ENCODE peak calls at places on chromosome 11, in ten cellular contexts. One of them, this sample, is unnamed.

GRCh38 chr11:40188848-40189247 is 1270.6 kb downstream of the LRRC4C start:
- DNase-seq in GM06990: no peak
- DNase-seq in anterior cingulate cortex: no peak
- DNase-seq in activated T-cell treated with anti-CD3 and anti-CD28 coated beads for 48 hours: no peak
- DNase-seq in hippocampal formation: no peak
- DNase-seq in mammary epithelial cell: no peak
- DNase-seq in foreskin fibroblast: no peak
- DNase-seq in stromal cell of bone marrow: no peak
- DNase-seq in neural crest cell: no peak
- DNase-seq in activated CD4-positive, alpha-beta memory T cell treated with anti-CD3 and anti-CD28 coated beads for 36 hours: no peak
- DNase-seq in this sample: no peak

GRCh38 chr11:61917357-61918109 is at the start of gene RAB3IL1:
- DNase-seq in GM06990: no peak
- DNase-seq in anterior cingulate cortex: no peak
- DNase-seq in activated T-cell treated with anti-CD3 and anti-CD28 coated beads for 48 hours: no peak
- DNase-seq in hippocampal formation: peak
- DNase-seq in mammary epithelial cell: no peak
- DNase-seq in foreskin fibroblast: peak
- DNase-seq in stromal cell of bone marrow: no peak
- DNase-seq in neural crest cell: peak
- DNase-seq in activated CD4-positive, alpha-beta memory T cell treated with anti-CD3 and anti-CD28 coated beads for 36 hours: no peak
- DNase-seq in this sample: peak

GRCh38 chr11:80024119-80024518 is 583.3 kb upstream of the TENM4 start:
- DNase-seq in GM06990: no peak
- DNase-seq in anterior cingulate cortex: no peak
- DNase-seq in activated T-cell treated with anti-CD3 and anti-CD28 coated beads for 48 hours: no peak
- DNase-seq in hippocampal formation: no peak
- DNase-seq in mammary epithelial cell: no peak
- DNase-seq in foreskin fibroblast: no peak
- DNase-seq in stromal cell of bone marrow: no peak
- DNase-seq in neural crest cell: no peak
- DNase-seq in activated CD4-positive, alpha-beta memory T cell treated with anti-CD3 and anti-CD28 coated beads for 36 hours: no peak
- DNase-seq in this sample: no peak

GRCh38 chr11:2446590-2447252 is 1.9 kb downstream of the KCNQ1 start:
- DNase-seq in GM06990: no peak
- DNase-seq in anterior cingulate cortex: no peak
- DNase-seq in activated T-cell treated with anti-CD3 and anti-CD28 coated beads for 48 hours: no peak
- DNase-seq in hippocampal formation: no peak
- DNase-seq in mammary epithelial cell: no peak
- DNase-seq in foreskin fibroblast: no peak
- DNase-seq in stromal cell of bone marrow: no peak
- DNase-seq in neural crest cell: no peak
- DNase-seq in activated CD4-positive, alpha-beta memory T cell treated with anti-CD3 and anti-CD28 coated beads for 36 hours: peak
- DNase-seq in this sample: no peak

GRCh38 chr11:58006940-58007339 is 16.7 kb upstream of the OR9Q1 start:
- DNase-seq in GM06990: no peak
- DNase-seq in anterior cingulate cortex: no peak
- DNase-seq in activated T-cell treated with anti-CD3 and anti-CD28 coated beads for 48 hours: no peak
- DNase-seq in hippocampal formation: no peak
- DNase-seq in mammary epithelial cell: peak
- DNase-seq in foreskin fibroblast: no peak
- DNase-seq in stromal cell of bone marrow: peak
- DNase-seq in neural crest cell: no peak
- DNase-seq in activated CD4-positive, alpha-beta memory T cell treated with anti-CD3 and anti-CD28 coated beads for 36 hours: no peak
- DNase-seq in this sample: no peak

GRCh38 chr11:46615756-46616155 is 1.3 kb downstream of the HARBI1 start:
- DNase-seq in GM06990: no peak
- DNase-seq in anterior cingulate cortex: no peak
- DNase-seq in activated T-cell treated with anti-CD3 and anti-CD28 coated beads for 48 hours: no peak
- DNase-seq in hippocampal formation: no peak
- DNase-seq in mammary epithelial cell: no peak
- DNase-seq in foreskin fibroblast: peak
- DNase-seq in stromal cell of bone marrow: no peak
- DNase-seq in neural crest cell: no peak
- DNase-seq in activated CD4-positive, alpha-beta memory T cell treated with anti-CD3 and anti-CD28 coated beads for 36 hours: no peak
- DNase-seq in this sample: no peak

GRCh38 chr11:116823031-116823843 is at the start of gene APOA4:
- DNase-seq in GM06990: no peak
- DNase-seq in anterior cingulate cortex: no peak
- DNase-seq in activated T-cell treated with anti-CD3 and anti-CD28 coated beads for 48 hours: no peak
- DNase-seq in hippocampal formation: no peak
- DNase-seq in mammary epithelial cell: no peak
- DNase-seq in foreskin fibroblast: no peak
- DNase-seq in stromal cell of bone marrow: no peak
- DNase-seq in neural crest cell: no peak
- DNase-seq in activated CD4-positive, alpha-beta memory T cell treated with anti-CD3 and anti-CD28 coated beads for 36 hours: no peak
- DNase-seq in this sample: no peak

GRCh38 chr11:46361283-46362145 is 14.3 kb downstream of the DGKZ start:
- DNase-seq in GM06990: peak
- DNase-seq in anterior cingulate cortex: no peak
- DNase-seq in activated T-cell treated with anti-CD3 and anti-CD28 coated beads for 48 hours: no peak
- DNase-seq in hippocampal formation: peak
- DNase-seq in mammary epithelial cell: no peak
- DNase-seq in foreskin fibroblast: peak
- DNase-seq in stromal cell of bone marrow: no peak
- DNase-seq in neural crest cell: no peak
- DNase-seq in activated CD4-positive, alpha-beta memory T cell treated with anti-CD3 and anti-CD28 coated beads for 36 hours: peak
- DNase-seq in this sample: no peak

GRCh38 chr11:92707173-92707619 is 262.3 kb upstream of the MTNR1B start:
- DNase-seq in GM06990: no peak
- DNase-seq in anterior cingulate cortex: no peak
- DNase-seq in activated T-cell treated with anti-CD3 and anti-CD28 coated beads for 48 hours: no peak
- DNase-seq in hippocampal formation: no peak
- DNase-seq in mammary epithelial cell: peak
- DNase-seq in foreskin fibroblast: no peak
- DNase-seq in stromal cell of bone marrow: peak
- DNase-seq in neural crest cell: no peak
- DNase-seq in activated CD4-positive, alpha-beta memory T cell treated with anti-CD3 and anti-CD28 coated beads for 36 hours: no peak
- DNase-seq in this sample: no peak

GRCh38 chr11:70511345-70511744 is 113.0 kb downstream of the CTTN start:
- DNase-seq in GM06990: no peak
- DNase-seq in anterior cingulate cortex: no peak
- DNase-seq in activated T-cell treated with anti-CD3 and anti-CD28 coated beads for 48 hours: no peak
- DNase-seq in hippocampal formation: no peak
- DNase-seq in mammary epithelial cell: no peak
- DNase-seq in foreskin fibroblast: no peak
- DNase-seq in stromal cell of bone marrow: no peak
- DNase-seq in neural crest cell: no peak
- DNase-seq in activated CD4-positive, alpha-beta memory T cell treated with anti-CD3 and anti-CD28 coated beads for 36 hours: no peak
- DNase-seq in this sample: no peak

GRCh38 chr11:2276280-2276998 is 6.1 kb upstream of the ASCL2 start:
- DNase-seq in GM06990: no peak
- DNase-seq in anterior cingulate cortex: no peak
- DNase-seq in activated T-cell treated with anti-CD3 and anti-CD28 coated beads for 48 hours: no peak
- DNase-seq in hippocampal formation: no peak
- DNase-seq in mammary epithelial cell: no peak
- DNase-seq in foreskin fibroblast: no peak
- DNase-seq in stromal cell of bone marrow: no peak
- DNase-seq in neural crest cell: no peak
- DNase-seq in activated CD4-positive, alpha-beta memory T cell treated with anti-CD3 and anti-CD28 coated beads for 36 hours: no peak
- DNase-seq in this sample: no peak

GRCh38 chr11:28899706-28900105 is 791.5 kb downstream of the METTL15 start:
- DNase-seq in GM06990: no peak
- DNase-seq in anterior cingulate cortex: no peak
- DNase-seq in activated T-cell treated with anti-CD3 and anti-CD28 coated beads for 48 hours: no peak
- DNase-seq in hippocampal formation: no peak
- DNase-seq in mammary epithelial cell: no peak
- DNase-seq in foreskin fibroblast: no peak
- DNase-seq in stromal cell of bone marrow: no peak
- DNase-seq in neural crest cell: no peak
- DNase-seq in activated CD4-positive, alpha-beta memory T cell treated with anti-CD3 and anti-CD28 coated beads for 36 hours: no peak
- DNase-seq in this sample: no peak

GRCh38 chr11:120446802-120447201 is 64.7 kb upstream of the GRIK4 start:
- DNase-seq in GM06990: no peak
- DNase-seq in anterior cingulate cortex: no peak
- DNase-seq in activated T-cell treated with anti-CD3 and anti-CD28 coated beads for 48 hours: no peak
- DNase-seq in hippocampal formation: no peak
- DNase-seq in mammary epithelial cell: no peak
- DNase-seq in foreskin fibroblast: no peak
- DNase-seq in stromal cell of bone marrow: no peak
- DNase-seq in neural crest cell: no peak
- DNase-seq in activated CD4-positive, alpha-beta memory T cell treated with anti-CD3 and anti-CD28 coated beads for 36 hours: no peak
- DNase-seq in this sample: no peak

GRCh38 chr11:64472593-64473455 is 113.9 kb downstream of the RPS6KA4 start:
- DNase-seq in GM06990: no peak
- DNase-seq in anterior cingulate cortex: no peak
- DNase-seq in activated T-cell treated with anti-CD3 and anti-CD28 coated beads for 48 hours: no peak
- DNase-seq in hippocampal formation: no peak
- DNase-seq in mammary epithelial cell: no peak
- DNase-seq in foreskin fibroblast: no peak
- DNase-seq in stromal cell of bone marrow: no peak
- DNase-seq in neural crest cell: no peak
- DNase-seq in activated CD4-positive, alpha-beta memory T cell treated with anti-CD3 and anti-CD28 coated beads for 36 hours: no peak
- DNase-seq in this sample: no peak

GRCh38 chr11:73189315-73189714 is 28.8 kb upstream of the P2RY2 start:
- DNase-seq in GM06990: peak
- DNase-seq in anterior cingulate cortex: no peak
- DNase-seq in activated T-cell treated with anti-CD3 and anti-CD28 coated beads for 48 hours: no peak
- DNase-seq in hippocampal formation: peak
- DNase-seq in mammary epithelial cell: no peak
- DNase-seq in foreskin fibroblast: no peak
- DNase-seq in stromal cell of bone marrow: no peak
- DNase-seq in neural crest cell: no peak
- DNase-seq in activated CD4-positive, alpha-beta memory T cell treated with anti-CD3 and anti-CD28 coated beads for 36 hours: no peak
- DNase-seq in this sample: no peak

GRCh38 chr11:132177106-132177505 is 806.7 kb downstream of the NTM start:
- DNase-seq in GM06990: no peak
- DNase-seq in anterior cingulate cortex: no peak
- DNase-seq in activated T-cell treated with anti-CD3 and anti-CD28 coated beads for 48 hours: no peak
- DNase-seq in hippocampal formation: no peak
- DNase-seq in mammary epithelial cell: peak
- DNase-seq in foreskin fibroblast: peak
- DNase-seq in stromal cell of bone marrow: peak
- DNase-seq in neural crest cell: peak
- DNase-seq in activated CD4-positive, alpha-beta memory T cell treated with anti-CD3 and anti-CD28 coated beads for 36 hours: no peak
- DNase-seq in this sample: peak

GRCh38 chr11:71431271-71431670 is 16.9 kb downstream of the DHCR7 start:
- DNase-seq in GM06990: no peak
- DNase-seq in anterior cingulate cortex: no peak
- DNase-seq in activated T-cell treated with anti-CD3 and anti-CD28 coated beads for 48 hours: no peak
- DNase-seq in hippocampal formation: no peak
- DNase-seq in mammary epithelial cell: no peak
- DNase-seq in foreskin fibroblast: no peak
- DNase-seq in stromal cell of bone marrow: no peak
- DNase-seq in neural crest cell: no peak
- DNase-seq in activated CD4-positive, alpha-beta memory T cell treated with anti-CD3 and anti-CD28 coated beads for 36 hours: no peak
- DNase-seq in this sample: no peak

GRCh38 chr11:100800202-100800601 is 113.1 kb downstream of the ARHGAP42 start:
- DNase-seq in GM06990: no peak
- DNase-seq in anterior cingulate cortex: no peak
- DNase-seq in activated T-cell treated with anti-CD3 and anti-CD28 coated beads for 48 hours: no peak
- DNase-seq in hippocampal formation: no peak
- DNase-seq in mammary epithelial cell: no peak
- DNase-seq in foreskin fibroblast: no peak
- DNase-seq in stromal cell of bone marrow: no peak
- DNase-seq in neural crest cell: no peak
- DNase-seq in activated CD4-positive, alpha-beta memory T cell treated with anti-CD3 and anti-CD28 coated beads for 36 hours: no peak
- DNase-seq in this sample: no peak

GRCh38 chr11:2296913-2297622 is 4.7 kb downstream of the C11orf21 start:
- DNase-seq in GM06990: no peak
- DNase-seq in anterior cingulate cortex: no peak
- DNase-seq in activated T-cell treated with anti-CD3 and anti-CD28 coated beads for 48 hours: no peak
- DNase-seq in hippocampal formation: no peak
- DNase-seq in mammary epithelial cell: no peak
- DNase-seq in foreskin fibroblast: no peak
- DNase-seq in stromal cell of bone marrow: no peak
- DNase-seq in neural crest cell: no peak
- DNase-seq in activated CD4-positive, alpha-beta memory T cell treated with anti-CD3 and anti-CD28 coated beads for 36 hours: peak
- DNase-seq in this sample: peak

GRCh38 chr11:47797633-47798032 is 30.5 kb upstream of the FNBP4 start:
- DNase-seq in GM06990: no peak
- DNase-seq in anterior cingulate cortex: no peak
- DNase-seq in activated T-cell treated with anti-CD3 and anti-CD28 coated beads for 48 hours: peak
- DNase-seq in hippocampal formation: no peak
- DNase-seq in mammary epithelial cell: peak
- DNase-seq in foreskin fibroblast: peak
- DNase-seq in stromal cell of bone marrow: peak
- DNase-seq in neural crest cell: no peak
- DNase-seq in activated CD4-positive, alpha-beta memory T cell treated with anti-CD3 and anti-CD28 coated beads for 36 hours: peak
- DNase-seq in this sample: no peak

GRCh38 chr11:2651054-2651617 is 48.7 kb downstream of the KCNQ1OT1 start:
- DNase-seq in GM06990: no peak
- DNase-seq in anterior cingulate cortex: no peak
- DNase-seq in activated T-cell treated with anti-CD3 and anti-CD28 coated beads for 48 hours: no peak
- DNase-seq in hippocampal formation: no peak
- DNase-seq in mammary epithelial cell: no peak
- DNase-seq in foreskin fibroblast: no peak
- DNase-seq in stromal cell of bone marrow: no peak
- DNase-seq in neural crest cell: no peak
- DNase-seq in activated CD4-positive, alpha-beta memory T cell treated with anti-CD3 and anti-CD28 coated beads for 36 hours: no peak
- DNase-seq in this sample: no peak

GRCh38 chr11:120179071-120179672 is 31.7 kb upstream of the OAF start:
- DNase-seq in GM06990: no peak
- DNase-seq in anterior cingulate cortex: no peak
- DNase-seq in activated T-cell treated with anti-CD3 and anti-CD28 coated beads for 48 hours: no peak
- DNase-seq in hippocampal formation: no peak
- DNase-seq in mammary epithelial cell: no peak
- DNase-seq in foreskin fibroblast: no peak
- DNase-seq in stromal cell of bone marrow: no peak
- DNase-seq in neural crest cell: no peak
- DNase-seq in activated CD4-positive, alpha-beta memory T cell treated with anti-CD3 and anti-CD28 coated beads for 36 hours: no peak
- DNase-seq in this sample: no peak

GRCh38 chr11:60925685-60926267 is 1.5 kb downstream of the TMEM132A start:
- DNase-seq in GM06990: no peak
- DNase-seq in anterior cingulate cortex: no peak
- DNase-seq in activated T-cell treated with anti-CD3 and anti-CD28 coated beads for 48 hours: no peak
- DNase-seq in hippocampal formation: no peak
- DNase-seq in mammary epithelial cell: peak
- DNase-seq in foreskin fibroblast: peak
- DNase-seq in stromal cell of bone marrow: no peak
- DNase-seq in neural crest cell: no peak
- DNase-seq in activated CD4-positive, alpha-beta memory T cell treated with anti-CD3 and anti-CD28 coated beads for 36 hours: no peak
- DNase-seq in this sample: no peak

GRCh38 chr11:9386901-9387300 is 2.4 kb downstream of the IPO7 start:
- DNase-seq in GM06990: no peak
- DNase-seq in anterior cingulate cortex: no peak
- DNase-seq in activated T-cell treated with anti-CD3 and anti-CD28 coated beads for 48 hours: no peak
- DNase-seq in hippocampal formation: no peak
- DNase-seq in mammary epithelial cell: no peak
- DNase-seq in foreskin fibroblast: no peak
- DNase-seq in stromal cell of bone marrow: no peak
- DNase-seq in neural crest cell: no peak
- DNase-seq in activated CD4-positive, alpha-beta memory T cell treated with anti-CD3 and anti-CD28 coated beads for 36 hours: no peak
- DNase-seq in this sample: no peak

GRCh38 chr11:79097279-79097875 is 343.5 kb downstream of the TENM4 start:
- DNase-seq in GM06990: no peak
- DNase-seq in anterior cingulate cortex: no peak
- DNase-seq in activated T-cell treated with anti-CD3 and anti-CD28 coated beads for 48 hours: no peak
- DNase-seq in hippocampal formation: no peak
- DNase-seq in mammary epithelial cell: no peak
- DNase-seq in foreskin fibroblast: peak
- DNase-seq in stromal cell of bone marrow: peak
- DNase-seq in neural crest cell: no peak
- DNase-seq in activated CD4-positive, alpha-beta memory T cell treated with anti-CD3 and anti-CD28 coated beads for 36 hours: no peak
- DNase-seq in this sample: no peak

GRCh38 chr11:94046796-94047195 is 25.6 kb downstream of the HEPHL1 start:
- DNase-seq in GM06990: no peak
- DNase-seq in anterior cingulate cortex: no peak
- DNase-seq in activated T-cell treated with anti-CD3 and anti-CD28 coated beads for 48 hours: no peak
- DNase-seq in hippocampal formation: no peak
- DNase-seq in mammary epithelial cell: peak
- DNase-seq in foreskin fibroblast: no peak
- DNase-seq in stromal cell of bone marrow: no peak
- DNase-seq in neural crest cell: no peak
- DNase-seq in activated CD4-positive, alpha-beta memory T cell treated with anti-CD3 and anti-CD28 coated beads for 36 hours: no peak
- DNase-seq in this sample: no peak

GRCh38 chr11:1574256-1575242 is 2.5 kb upstream of the DUSP8 start:
- DNase-seq in GM06990: peak
- DNase-seq in anterior cingulate cortex: no peak
- DNase-seq in activated T-cell treated with anti-CD3 and anti-CD28 coated beads for 48 hours: peak
- DNase-seq in hippocampal formation: peak
- DNase-seq in mammary epithelial cell: peak
- DNase-seq in foreskin fibroblast: peak
- DNase-seq in stromal cell of bone marrow: peak
- DNase-seq in neural crest cell: peak
- DNase-seq in activated CD4-positive, alpha-beta memory T cell treated with anti-CD3 and anti-CD28 coated beads for 36 hours: peak
- DNase-seq in this sample: peak

GRCh38 chr11:20016526-20016925 is 143.7 kb downstream of the DBX1 start:
- DNase-seq in GM06990: no peak
- DNase-seq in anterior cingulate cortex: no peak
- DNase-seq in activated T-cell treated with anti-CD3 and anti-CD28 coated beads for 48 hours: no peak
- DNase-seq in hippocampal formation: no peak
- DNase-seq in mammary epithelial cell: no peak
- DNase-seq in foreskin fibroblast: no peak
- DNase-seq in stromal cell of bone marrow: no peak
- DNase-seq in neural crest cell: no peak
- DNase-seq in activated CD4-positive, alpha-beta memory T cell treated with anti-CD3 and anti-CD28 coated beads for 36 hours: no peak
- DNase-seq in this sample: no peak

This sample was measured in endothelial cell.